ENCODE peak calls at places on chromosomes 2 and 18, in five cellular contexts. I is left ventricle myocardium inferior, X is fibroblast of lung, E is type B pancreatic cell, K is right atrium auricular region. V is an unnamed sample.

GRCh38 chr2:217797170-217797569 is 205.6 kb downstream of the TNS1 start:
- DNase-seq in I (peak; percentile 26), X (no peak), E (peak; percentile 57), K (peak; percentile 62), V (peak; percentile 59)

GRCh38 chr2:99865217-99865569 is 277.2 kb downstream of the AFF3 start:
- DNase-seq in I (no peak), X (peak; percentile 66), E (no peak), K (no peak), V (no peak)

GRCh38 chr2:215982465-215982875 is 30.9 kb downstream of the MREG start:
- DNase-seq in I (no peak), X (peak; percentile 45), E (no peak), K (no peak), V (no peak)

GRCh38 chr2:73708527-73708926 is 28.6 kb downstream of the TPRKB start:
- DNase-seq in I (no peak), X (no peak), E (no peak), K (no peak), V (peak; percentile 82)

GRCh38 chr2:223599646-223600009 is 2.5 kb downstream of the SCG2 start:
- DNase-seq in I (no peak), X (no peak), E (no peak), K (no peak), V (no peak)

GRCh38 chr2:137168564-137168963 is 403.2 kb downstream of the THSD7B start:
- DNase-seq in I (no peak), X (peak; percentile 16), E (no peak), K (no peak), V (no peak)

GRCh38 chr2:118857677-118858484 is 10.4 kb upstream of the EN1 start:
- DNase-seq in I (no peak), X (no peak), E (peak; percentile 36), K (no peak), V (no peak)

GRCh38 chr2:29053680-29054400 is 20.5 kb downstream of the PCARE start:
- DNase-seq in I (no peak), X (no peak), E (no peak), K (no peak), V (no peak)

GRCh38 chr2:133817680-133818566 is 249.7 kb upstream of the NCKAP5 start:
- DNase-seq in I (no peak), X (peak; percentile 94), E (no peak), K (no peak), V (no peak)

GRCh38 chr18:50447952-50448351 is 73.1 kb downstream of the SKA1 start:
- DNase-seq in I (no peak), X (no peak), E (no peak), K (no peak), V (no peak)

GRCh38 chr2:207090389-207090788 is 75.4 kb downstream of the KLF7 start:
- DNase-seq in I (no peak), X (no peak), E (no peak), K (no peak), V (no peak)

GRCh38 chr2:178404380-178404767 is 46.6 kb downstream of the PRKRA start:
- DNase-seq in I (no peak), X (peak; percentile 78), E (no peak), K (no peak), V (no peak)

GRCh38 chr18:76265375-76266225 is 229.4 kb downstream of the ZNF516 start:
- DNase-seq in I (peak; percentile 26), X (peak; percentile 71), E (no peak), K (no peak), V (no peak)

GRCh38 chr18:47250415-47251046 is 929 bp downstream of the SKOR2 start:
- DNase-seq in I (no peak), X (no peak), E (no peak), K (no peak), V (no peak)

GRCh38 chr2:162092656-162093556 is 18.9 kb upstream of the DPP4 start:
- DNase-seq in I (peak; percentile 48), X (peak; percentile 90), E (no peak), K (peak; percentile 75), V (no peak)

GRCh38 chr2:231685349-231686191 is 22.8 kb upstream of the PTMA start:
- DNase-seq in I (no peak), X (no peak), E (no peak), K (no peak), V (no peak)

GRCh38 chr18:10591891-10592290 is 66.1 kb downstream of the NAPG start:
- DNase-seq in I (no peak), X (no peak), E (no peak), K (no peak), V (no peak)

GRCh38 chr18:62957885-62958472 is 242.6 kb downstream of the PHLPP1 start:
- DNase-seq in I (no peak), X (peak; percentile 49), E (no peak), K (no peak), V (no peak)

GRCh38 chr2:9648821-9649220 is 18.0 kb upstream of the YWHAQ start:
- DNase-seq in I (no peak), X (no peak), E (no peak), K (no peak), V (no peak)

GRCh38 chr2:197147942-197148341 is 162.6 kb downstream of the ANKRD44 start:
- DNase-seq in I (no peak), X (no peak), E (no peak), K (no peak), V (no peak)

GRCh38 chr2:197148401-197148800 is 162.2 kb downstream of the ANKRD44 start:
- DNase-seq in I (no peak), X (no peak), E (no peak), K (no peak), V (no peak)

GRCh38 chr2:197158138-197158537 is 152.4 kb downstream of the ANKRD44 start:
- DNase-seq in I (no peak), X (no peak), E (no peak), K (no peak), V (no peak)

GRCh38 chr2:197149546-197149945 is 161.0 kb downstream of the ANKRD44 start:
- DNase-seq in I (no peak), X (no peak), E (no peak), K (no peak), V (no peak)

GRCh38 chr2:197152451-197153228 is 157.9 kb downstream of the ANKRD44 start:
- DNase-seq in I (no peak), X (peak; percentile 52), E (no peak), K (no peak), V (no peak)
- TF ChIP-seq CTCF in I (no peak), X (peak; percentile 16), E (no peak), K (no peak), V (peak; percentile 30)

GRCh38 chr2:238160206-238161129 is 1.7 kb downstream of the ERFE start:
- DNase-seq in I (peak; percentile 11), X (peak; percentile 51), E (no peak), K (no peak), V (no peak)
- TF ChIP-seq CTCF in I (peak; percentile 36), X (peak; percentile 49), E (peak; percentile 67), K (no peak), V (peak; percentile 32)

GRCh38 chr2:101743288-101743687 is 45.8 kb downstream of the MAP4K4 start:
- DNase-seq in I (no peak), X (no peak), E (no peak), K (no peak), V (no peak)
- TF ChIP-seq CTCF in I (no peak), X (no peak), E (no peak), K (no peak), V (no peak)

DNA sequence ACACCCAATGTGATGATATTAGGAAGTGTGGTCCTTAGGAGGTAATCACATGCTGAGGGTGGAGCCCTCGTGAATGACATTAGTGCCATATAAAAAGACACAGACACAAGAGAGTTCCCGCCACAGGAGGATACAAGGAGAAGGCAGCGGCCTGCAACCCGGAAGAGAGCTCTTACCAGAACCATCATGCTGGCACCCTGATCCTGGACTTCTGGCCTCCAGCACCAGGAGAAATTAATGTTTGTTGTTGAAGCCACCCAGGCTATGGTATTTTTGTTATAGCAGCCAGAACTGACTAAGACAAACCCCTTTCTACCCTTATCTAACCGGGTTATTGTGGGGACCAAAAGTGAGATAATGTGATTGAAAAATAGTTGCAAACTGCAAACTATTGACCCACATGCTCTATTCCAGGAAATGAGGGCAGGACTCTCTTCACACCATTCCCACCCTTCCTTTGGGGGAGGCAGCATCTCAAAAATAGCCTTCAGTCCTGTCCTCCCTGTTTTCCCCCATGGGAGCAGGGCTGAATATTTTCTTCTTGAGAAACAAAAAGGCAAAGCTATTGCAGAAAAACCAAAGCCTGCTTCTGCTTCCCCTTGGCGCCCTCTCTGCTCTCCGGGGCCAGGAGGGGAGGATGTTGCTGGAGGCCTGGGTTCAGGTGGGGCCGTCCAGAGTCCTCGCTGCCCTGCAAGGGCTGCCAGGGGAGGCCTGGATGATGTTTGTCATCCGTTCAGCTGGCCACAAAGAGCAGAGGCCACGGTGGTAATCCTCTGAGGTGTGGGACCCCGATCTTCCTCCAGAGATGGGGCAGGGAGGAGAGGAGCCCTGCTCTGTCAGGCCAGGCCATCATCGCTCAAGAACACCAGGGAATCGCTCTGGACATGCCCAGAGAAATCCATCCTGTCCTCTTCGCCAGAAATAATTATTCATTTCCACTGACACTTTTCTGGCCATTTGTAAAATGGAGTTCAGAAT is 73.8 kb upstream of the HAAO start:
- DNase-seq in I (peak; percentile 66), X (no peak), E (no peak), K (no peak), V (no peak)
- TF ChIP-seq CTCF in I (no peak), X (no peak), E (no peak), K (no peak), V (no peak)

DNA sequence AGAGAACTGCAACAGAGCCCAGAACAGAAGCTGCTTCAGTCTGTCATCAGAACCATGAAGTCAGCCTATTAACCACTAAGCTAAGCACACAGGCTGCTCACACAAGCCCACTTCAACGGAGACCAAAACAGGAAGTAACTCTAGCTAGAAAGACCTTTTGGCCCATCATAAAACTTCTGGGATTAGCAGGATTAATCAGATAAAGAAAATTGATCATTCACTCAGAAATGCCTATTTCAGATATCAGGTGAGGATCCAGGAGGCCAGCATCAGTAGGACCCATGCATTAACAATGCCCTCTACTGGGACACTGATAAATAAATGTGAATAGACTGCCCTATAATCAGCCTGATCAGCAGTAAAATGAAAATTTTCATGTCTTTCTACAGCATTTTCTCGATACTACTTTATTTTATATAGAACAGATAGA is 101.4 kb downstream of the WDPCP start:
- DNase-seq in I (no peak), X (no peak), E (no peak), K (no peak), V (no peak)
- TF ChIP-seq CTCF in I (no peak), X (no peak), E (no peak), K (no peak), V (peak; percentile 13)

GRCh38 chr2:12048551-12048950 is 302.1 kb downstream of the LPIN1 start:
- DNase-seq in I (no peak), X (no peak), E (no peak), K (no peak), V (no peak)
- TF ChIP-seq CTCF in I (peak; percentile 29), X (peak; percentile 7), E (peak; percentile 39), K (no peak), V (peak; percentile 19)

DNA sequence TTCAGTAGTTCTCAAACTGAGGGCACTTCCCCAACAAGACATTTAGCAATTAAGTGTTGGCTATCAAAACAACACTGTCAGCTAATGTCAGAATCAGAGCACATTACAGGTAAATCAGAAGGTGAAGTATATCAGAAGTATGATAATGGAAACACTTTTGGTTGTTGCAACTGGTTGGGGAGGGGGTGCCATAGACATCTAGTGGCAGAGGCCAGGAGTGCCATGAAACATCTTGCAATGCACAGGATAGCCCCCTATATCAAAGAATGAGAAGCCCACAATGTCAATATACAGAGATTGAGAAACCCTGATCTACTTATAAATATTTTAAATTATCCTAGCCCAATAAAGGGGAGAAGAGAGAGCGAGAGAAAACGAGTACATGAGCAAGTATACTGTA is 4.9 kb upstream of the XPO1 start:
- DNase-seq in I (no peak), X (no peak), E (no peak), K (no peak), V (no peak)
- TF ChIP-seq CTCF in I (no peak), X (no peak), E (peak; percentile 52), K (no peak), V (peak; percentile 7)